ENCODE peak calls at places on chromosomes 11 and 22, in six cellular contexts. One of them, this sample, is unnamed.

GRCh38 chr11:63177872-63178271 is 33.9 kb upstream of the SLC22A24 start:
- DNase-seq in OCI-LY7: no peak
- DNase-seq in stimulated activated CD4-positive, alpha-beta T cell treated with anti-CD3 and anti-CD28 coated beads, Interleukin-1b, Interleukin-23, amount 100 ng/mL, for 24 hours: no peak
- DNase-seq in GM04504: no peak
- DNase-seq in NCI-H69: no peak
- DNase-seq in neuronal stem cell: no peak
- DNase-seq in this sample: no peak

GRCh38 chr11:94794287-94795168 is 26.4 kb downstream of the AMOTL1 start:
- DNase-seq in OCI-LY7: no peak
- DNase-seq in neuronal stem cell: no peak
- DNase-seq in stimulated activated CD4-positive, alpha-beta T cell treated with anti-CD3 and anti-CD28 coated beads, Interleukin-1b, Interleukin-23, amount 100 ng/mL, for 24 hours: no peak
- DNase-seq in NCI-H69: peak
- DNase-seq in GM04504: peak
- DNase-seq in this sample: peak

GRCh38 chr11:114080219-114080618 is 20.7 kb downstream of the ZBTB16 start:
- DNase-seq in neuronal stem cell: no peak
- DNase-seq in GM04504: no peak
- DNase-seq in OCI-LY7: no peak
- DNase-seq in NCI-H69: no peak
- DNase-seq in stimulated activated CD4-positive, alpha-beta T cell treated with anti-CD3 and anti-CD28 coated beads, Interleukin-1b, Interleukin-23, amount 100 ng/mL, for 24 hours: no peak
- DNase-seq in this sample: no peak

GRCh38 chr22:37242395-37242918 is 1.6 kb downstream of the RAC2 start:
- DNase-seq in GM04504: no peak
- DNase-seq in NCI-H69: no peak
- DNase-seq in OCI-LY7: peak
- DNase-seq in stimulated activated CD4-positive, alpha-beta T cell treated with anti-CD3 and anti-CD28 coated beads, Interleukin-1b, Interleukin-23, amount 100 ng/mL, for 24 hours: peak
- DNase-seq in neuronal stem cell: no peak
- DNase-seq in this sample: no peak

GRCh38 chr11:46686886-46687810 is 13.3 kb downstream of the ARHGAP1 start:
- DNase-seq in NCI-H69: peak
- DNase-seq in OCI-LY7: no peak
- DNase-seq in GM04504: peak
- DNase-seq in stimulated activated CD4-positive, alpha-beta T cell treated with anti-CD3 and anti-CD28 coated beads, Interleukin-1b, Interleukin-23, amount 100 ng/mL, for 24 hours: no peak
- DNase-seq in neuronal stem cell: no peak
- DNase-seq in this sample: no peak

GRCh38 chr11:73950869-73951710 is at the start of gene DNAJB13:
- DNase-seq in neuronal stem cell: peak
- DNase-seq in OCI-LY7: peak
- DNase-seq in NCI-H69: peak
- DNase-seq in stimulated activated CD4-positive, alpha-beta T cell treated with anti-CD3 and anti-CD28 coated beads, Interleukin-1b, Interleukin-23, amount 100 ng/mL, for 24 hours: no peak
- DNase-seq in GM04504: no peak
- DNase-seq in this sample: no peak

GRCh38 chr11:71214553-71215371 is 37.6 kb downstream of the SHANK2 start:
- DNase-seq in NCI-H69: no peak
- DNase-seq in OCI-LY7: no peak
- DNase-seq in GM04504: no peak
- DNase-seq in stimulated activated CD4-positive, alpha-beta T cell treated with anti-CD3 and anti-CD28 coated beads, Interleukin-1b, Interleukin-23, amount 100 ng/mL, for 24 hours: no peak
- DNase-seq in neuronal stem cell: no peak
- DNase-seq in this sample: no peak

GRCh38 chr11:109086931-109087330 is 335.1 kb upstream of the C11orf87 start:
- DNase-seq in stimulated activated CD4-positive, alpha-beta T cell treated with anti-CD3 and anti-CD28 coated beads, Interleukin-1b, Interleukin-23, amount 100 ng/mL, for 24 hours: no peak
- DNase-seq in OCI-LY7: no peak
- DNase-seq in neuronal stem cell: no peak
- DNase-seq in GM04504: no peak
- DNase-seq in NCI-H69: no peak
- DNase-seq in this sample: no peak

GRCh38 chr11:1659478-1659877 is 29.9 kb downstream of the KRTAP5-5 start:
- DNase-seq in NCI-H69: no peak
- DNase-seq in neuronal stem cell: no peak
- DNase-seq in GM04504: no peak
- DNase-seq in OCI-LY7: peak
- DNase-seq in stimulated activated CD4-positive, alpha-beta T cell treated with anti-CD3 and anti-CD28 coated beads, Interleukin-1b, Interleukin-23, amount 100 ng/mL, for 24 hours: no peak
- DNase-seq in this sample: no peak

GRCh38 chr11:132028380-132029240 is 658.2 kb downstream of the NTM start:
- DNase-seq in OCI-LY7: peak
- DNase-seq in GM04504: peak
- DNase-seq in NCI-H69: peak
- DNase-seq in neuronal stem cell: peak
- DNase-seq in stimulated activated CD4-positive, alpha-beta T cell treated with anti-CD3 and anti-CD28 coated beads, Interleukin-1b, Interleukin-23, amount 100 ng/mL, for 24 hours: no peak
- DNase-seq in this sample: no peak

This sample was measured in BJ.